ENCODE peak calls at places on chromosomes 7 and 10, in ten cellular contexts. Z is MCF 10A, H is AG09309, R is lower leg skin, E is HCT116, X is cardiac fibroblast, M is neural crest cell, Q is body of pancreas, V is GM23338, A is retinal pigment epithelial cell. L is an unnamed sample.

GRCh38 chr7:6917258-6917657 is 91.2 kb upstream of the CCZ1B start:
- DNase-seq in Z (no peak), H (no peak), R (no peak), E (no peak), X (no peak), M (no peak), Q (no peak), V (no peak), A (no peak), L (no peak)

GRCh38 chr10:8640878-8641277 is 586.4 kb downstream of the GATA3 start:
- DNase-seq in Z (no peak), H (no peak), R (no peak), E (no peak), X (no peak), M (no peak), Q (no peak), V (no peak), A (no peak), L (no peak)

GRCh38 chr7:126689037-126689436 is 563.7 kb downstream of the GRM8 start:
- DNase-seq in Z (peak), H (no peak), R (no peak), E (no peak), X (no peak), M (no peak), Q (no peak), V (peak), A (no peak), L (peak)

GRCh38 chr7:28988091-28988490 is 30.0 kb upstream of the TRIL start:
- DNase-seq in Z (peak), H (no peak), R (no peak), E (no peak), X (peak), M (no peak), Q (no peak), V (no peak), A (no peak), L (no peak)

GRCh38 chr7:27661776-27662489 is 750 bp downstream of the HIBADH start:
- DNase-seq in Z (no peak), H (no peak), R (peak), E (no peak), X (peak), M (peak), Q (no peak), V (peak), A (no peak), L (peak)

GRCh38 chr7:111274882-111275281 is 184.0 kb downstream of the LRRN3 start:
- DNase-seq in Z (peak), H (no peak), R (no peak), E (no peak), X (peak), M (no peak), Q (no peak), V (no peak), A (peak), L (peak)

GRCh38 chr10:26725837-26726727 is 28.6 kb downstream of the PDSS1 start:
- DNase-seq in Z (peak), H (peak), R (peak), E (peak), X (peak), M (peak), Q (peak), V (peak), A (no peak), L (peak)

GRCh38 chr10:121300723-121301122 is 297.5 kb downstream of the FGFR2 start:
- DNase-seq in Z (no peak), H (no peak), R (peak), E (no peak), X (no peak), M (no peak), Q (no peak), V (no peak), A (no peak), L (no peak)

GRCh38 chr10:1615186-1615954 is 122.0 kb downstream of the ADARB2 start:
- DNase-seq in Z (no peak), H (no peak), R (peak), E (no peak), X (no peak), M (no peak), Q (no peak), V (no peak), A (no peak), L (no peak)

GRCh38 chr7:100629117-100629711 is 12.1 kb downstream of the TFR2 start:
- DNase-seq in Z (peak), H (no peak), R (no peak), E (peak), X (no peak), M (peak), Q (no peak), V (peak), A (no peak), L (no peak)

GRCh38 chr7:135993950-135994349 is 16.8 kb upstream of the MTPN start:
- DNase-seq in Z (no peak), H (no peak), R (no peak), E (no peak), X (no peak), M (no peak), Q (no peak), V (no peak), A (no peak), L (no peak)

GRCh38 chr10:50392426-50392825 is 141.1 kb upstream of the ASAH2 start:
- DNase-seq in Z (no peak), H (no peak), R (no peak), E (no peak), X (no peak), M (no peak), Q (no peak), V (no peak), A (no peak), L (no peak)

GRCh38 chr7:86776136-86776535 is 132.4 kb downstream of the GRM3 start:
- DNase-seq in Z (no peak), H (no peak), R (no peak), E (no peak), X (no peak), M (no peak), Q (no peak), V (no peak), A (no peak), L (no peak)

GRCh38 chr10:51302316-51302715 is 228.0 kb downstream of the PRKG1 start:
- DNase-seq in Z (no peak), H (no peak), R (no peak), E (no peak), X (peak), M (no peak), Q (no peak), V (no peak), A (peak), L (no peak)

GRCh38 chr7:149669121-149669818 is 104.1 kb downstream of the ZNF467 start:
- DNase-seq in Z (peak), H (no peak), R (no peak), E (peak), X (peak), M (no peak), Q (no peak), V (peak), A (no peak), L (peak)

GRCh38 chr7:73811760-73812168 is 19.0 kb upstream of the CLDN4 start:
- DNase-seq in Z (peak), H (peak), R (peak), E (no peak), X (peak), M (peak), Q (peak), V (peak), A (no peak), L (peak)

GRCh38 chr10:42963302-42963701 is 113.6 kb upstream of the RET start:
- DNase-seq in Z (no peak), H (no peak), R (peak), E (no peak), X (no peak), M (no peak), Q (no peak), V (peak), A (no peak), L (no peak)

GRCh38 chr7:47734949-47735291 is 153.0 kb upstream of the TNS3 start:
- DNase-seq in Z (no peak), H (no peak), R (no peak), E (no peak), X (no peak), M (no peak), Q (no peak), V (no peak), A (no peak), L (no peak)

GRCh38 chr10:115903845-115904244 is 369.2 kb downstream of the GFRA1 start:
- DNase-seq in Z (no peak), H (no peak), R (no peak), E (no peak), X (no peak), M (no peak), Q (no peak), V (peak), A (no peak), L (no peak)

GRCh38 chr7:54859066-54859465 is 100.1 kb upstream of the SEC61G start:
- DNase-seq in Z (no peak), H (no peak), R (no peak), E (no peak), X (peak), M (no peak), Q (no peak), V (no peak), A (no peak), L (no peak)

GRCh38 chr10:8037941-8038894 is 16.3 kb upstream of the GATA3 start:
- DNase-seq in Z (no peak), H (no peak), R (peak), E (no peak), X (no peak), M (no peak), Q (no peak), V (no peak), A (no peak), L (no peak)

GRCh38 chr10:13439771-13440708 is 88.8 kb downstream of the BEND7 start:
- DNase-seq in Z (peak), H (no peak), R (no peak), E (no peak), X (peak), M (peak), Q (peak), V (peak), A (no peak), L (peak)

GRCh38 chr10:21662635-21663034 is 128.6 kb downstream of the MLLT10 start:
- DNase-seq in Z (no peak), H (no peak), R (no peak), E (no peak), X (no peak), M (no peak), Q (no peak), V (no peak), A (no peak), L (no peak)

GRCh38 chr10:80205478-80206276 is at the start of gene ANXA11:
- DNase-seq in Z (peak), H (no peak), R (peak), E (peak), X (peak), M (peak), Q (peak), V (peak), A (no peak), L (peak)

GRCh38 chr10:52442576-52442975 is 128.5 kb downstream of the DKK1 start:
- DNase-seq in Z (no peak), H (no peak), R (no peak), E (no peak), X (peak), M (no peak), Q (no peak), V (no peak), A (peak), L (peak)

GRCh38 chr10:130137077-130137448 is 872 bp downstream of the GLRX3 start:
- DNase-seq in Z (peak), H (no peak), R (no peak), E (no peak), X (peak), M (no peak), Q (no peak), V (no peak), A (peak), L (peak)

GRCh38 chr7:43037531-43037930 is 74.9 kb upstream of the HECW1 start:
- DNase-seq in Z (no peak), H (no peak), R (no peak), E (no peak), X (no peak), M (no peak), Q (no peak), V (no peak), A (peak), L (no peak)

GRCh38 chr10:31101123-31101522 is 69.5 kb upstream of the ZNF438 start:
- DNase-seq in Z (peak), H (peak), R (no peak), E (peak), X (peak), M (no peak), Q (no peak), V (no peak), A (no peak), L (peak)

GRCh38 chr7:41696323-41696916 is 6.5 kb downstream of the INHBA start:
- DNase-seq in Z (peak), H (no peak), R (peak), E (peak), X (peak), M (peak), Q (peak), V (peak), A (no peak), L (peak)

GRCh38 chr7:156177396-156178055 is 365.3 kb upstream of the SHH start:
- DNase-seq in Z (no peak), H (no peak), R (peak), E (no peak), X (no peak), M (no peak), Q (no peak), V (no peak), A (no peak), L (no peak)

DNA sequence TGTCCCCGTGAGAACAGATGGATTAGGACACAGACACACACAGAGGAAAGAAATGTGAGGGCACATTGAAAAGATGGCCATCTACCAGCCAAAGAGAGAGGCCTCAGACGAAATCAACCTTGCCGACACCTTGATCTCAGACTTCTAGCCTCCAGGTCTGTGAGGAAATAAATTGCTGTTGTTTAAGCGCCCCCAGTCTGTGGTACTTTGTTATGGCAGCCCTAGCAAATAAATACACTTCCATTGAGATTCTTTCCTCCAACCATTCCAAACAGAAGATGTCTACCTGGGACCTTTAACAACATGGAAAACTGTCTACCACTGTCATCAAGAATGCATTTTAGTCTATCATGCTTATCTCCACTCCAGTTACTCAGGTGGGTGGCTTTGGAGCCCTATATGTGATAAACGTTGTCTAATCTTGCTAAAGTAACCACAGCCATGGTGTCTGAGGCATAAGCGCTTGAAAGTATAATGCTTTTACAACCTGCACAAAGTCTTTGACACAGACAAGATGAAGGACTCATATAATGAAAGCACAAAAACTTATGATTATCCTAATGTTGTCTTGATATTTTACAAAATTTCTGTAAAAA is 244.3 kb downstream of the MTERF1 start:
- DNase-seq in Z (peak), H (no peak), R (no peak), E (peak), X (peak), M (peak), Q (peak), V (peak), A (no peak), L (peak)
- TF ChIP-seq CTCF in Z (peak), H (peak), R (no peak), E (peak), X (peak), M (peak), Q (peak), V (peak), A (peak), L (peak)

GRCh38 chr10:91635401-91636400 is 2.8 kb upstream of the PPP1R3C start:
- DNase-seq in Z (peak), H (no peak), R (no peak), E (peak), X (peak), M (peak), Q (peak), V (peak), A (no peak), L (peak)
- TF ChIP-seq CTCF in Z (peak), H (peak), R (no peak), E (peak), X (peak), M (peak), Q (peak), V (peak), A (peak), L (peak)

GRCh38 chr10:35503548-35503947 is 101.6 kb upstream of the GJD4 start:
- DNase-seq in Z (no peak), H (no peak), R (no peak), E (no peak), X (no peak), M (no peak), Q (no peak), V (no peak), A (no peak), L (no peak)

GRCh38 chr10:35502697-35503096 is 102.4 kb upstream of the GJD4 start:
- DNase-seq in Z (no peak), H (no peak), R (no peak), E (no peak), X (no peak), M (no peak), Q (no peak), V (no peak), A (no peak), L (no peak)

GRCh38 chr10:35504132-35504531 is 101.0 kb upstream of the GJD4 start:
- DNase-seq in Z (no peak), H (no peak), R (no peak), E (no peak), X (no peak), M (no peak), Q (no peak), V (no peak), A (no peak), L (no peak)

GRCh38 chr10:35498693-35499092 is 106.4 kb upstream of the GJD4 start:
- DNase-seq in Z (no peak), H (no peak), R (no peak), E (no peak), X (no peak), M (no peak), Q (no peak), V (no peak), A (no peak), L (no peak)

DNA sequence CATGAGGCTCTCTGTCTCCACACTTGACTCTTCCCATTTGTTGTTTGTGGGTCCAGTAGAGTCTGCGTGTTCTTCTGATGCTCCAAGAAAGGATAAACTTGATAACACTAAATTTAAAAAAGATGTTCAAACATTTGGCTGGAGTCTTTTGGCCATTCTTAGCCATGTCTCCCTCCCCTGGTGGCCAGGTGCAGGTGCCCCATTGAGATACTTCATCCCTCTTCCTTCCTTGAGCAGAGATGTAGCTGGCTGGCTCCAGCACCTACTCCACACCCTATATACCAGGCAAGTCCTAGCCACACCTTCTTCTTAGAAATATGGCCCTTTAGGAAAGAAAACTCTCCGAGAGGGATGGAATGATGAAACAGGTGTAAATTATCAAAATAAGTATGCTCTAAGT is 103.2 kb upstream of the GJD4 start:
- DNase-seq in Z (peak), H (no peak), R (no peak), E (no peak), X (no peak), M (no peak), Q (no peak), V (peak), A (no peak), L (no peak)
- TF ChIP-seq CTCF in Z (peak), H (peak), R (no peak), E (peak), X (peak), M (no peak), Q (no peak), V (peak), A (peak), L (peak)

DNA sequence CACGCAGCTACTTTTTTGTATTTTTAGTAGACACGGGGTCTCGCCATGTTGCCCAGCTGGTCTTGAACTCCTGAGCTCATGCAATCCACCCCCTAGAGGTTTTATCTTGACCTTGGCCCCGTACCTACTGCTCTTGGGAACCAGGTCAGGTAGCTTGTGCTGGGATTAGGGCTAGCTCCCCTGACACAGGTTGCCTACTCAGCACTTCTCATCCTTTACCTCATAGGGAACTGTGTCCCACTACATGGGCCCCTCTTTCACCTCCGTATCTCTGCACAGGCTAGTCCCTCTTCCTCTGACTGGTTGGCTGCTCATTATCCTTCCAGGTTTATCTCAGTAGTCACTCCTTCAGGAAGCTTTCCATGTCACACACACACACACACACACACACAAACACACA is 58.0 kb upstream of the ITPRID1 start:
- DNase-seq in Z (no peak), H (no peak), R (no peak), E (no peak), X (no peak), M (no peak), Q (no peak), V (no peak), A (no peak), L (no peak)
- TF ChIP-seq CTCF in Z (no peak), H (no peak), R (no peak), E (no peak), X (no peak), M (no peak), Q (no peak), V (no peak), A (no peak), L (no peak)

DNA sequence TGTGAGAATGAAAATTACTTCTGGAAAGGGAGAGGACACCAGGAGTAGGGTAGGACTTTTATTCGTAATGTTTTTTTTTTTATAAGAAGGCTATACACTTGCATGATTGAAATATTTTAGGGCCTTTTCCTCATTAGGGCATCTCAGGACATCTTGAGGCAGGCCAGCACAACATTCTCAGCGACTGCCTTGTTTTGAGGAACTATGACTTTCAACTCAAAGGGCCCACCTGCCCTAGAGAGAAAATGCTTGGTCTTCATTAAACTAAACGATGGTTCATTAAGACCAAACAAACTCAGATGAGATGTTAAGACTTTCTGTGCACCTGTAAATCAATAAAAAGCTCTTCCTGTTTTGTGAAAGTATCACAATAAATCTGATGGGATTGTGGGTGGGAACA is 11.3 kb downstream of the NOD1 start:
- DNase-seq in Z (no peak), H (no peak), R (no peak), E (no peak), X (no peak), M (no peak), Q (no peak), V (no peak), A (no peak), L (no peak)
- TF ChIP-seq CTCF in Z (no peak), H (no peak), R (no peak), E (no peak), X (no peak), M (no peak), Q (no peak), V (no peak), A (no peak), L (no peak)

DNA sequence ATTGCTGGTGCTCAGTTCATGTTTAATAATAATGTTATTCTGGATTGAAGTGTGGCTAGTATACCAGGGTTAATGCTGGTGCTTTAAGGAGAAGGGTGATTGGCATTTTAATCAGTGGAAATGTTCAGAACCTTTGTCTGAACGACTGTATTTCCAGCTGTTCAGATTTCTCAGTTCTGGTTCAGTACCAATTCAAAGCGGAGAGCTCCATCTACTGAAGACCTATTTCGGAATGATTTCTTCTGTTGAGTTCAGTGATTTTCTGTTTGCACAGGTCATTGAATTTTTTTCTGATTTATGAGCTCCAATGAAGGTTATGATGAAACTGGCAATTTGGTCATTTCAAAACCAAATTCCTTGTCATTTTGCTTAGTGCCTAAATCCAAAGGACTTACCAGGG is 160.1 kb downstream of the EXOC4 start:
- DNase-seq in Z (no peak), H (no peak), R (no peak), E (no peak), X (no peak), M (no peak), Q (no peak), V (no peak), A (no peak), L (no peak)
- TF ChIP-seq CTCF in Z (no peak), H (no peak), R (no peak), E (no peak), X (no peak), M (no peak), Q (no peak), V (peak), A (no peak), L (no peak)